ENCODE peak calls at places on chromosomes 3 and 15, in seven cellular contexts. H is IMR-90, L is neuronal stem cell, Q is mesenchymal stem cell, Z is H9, T is H1, Y is trophoblast cell. I is an unnamed sample.

GRCh38 chr3:181752202-181752671 is 40.5 kb downstream of the SOX2 start:
- DNase-seq in H (no peak), T (no peak), L (no peak), Z (no peak), Y (no peak), Q (no peak), I (no peak)

GRCh38 chr15:30649952-30650929 is 24.3 kb downstream of the ARHGAP11B start:
- DNase-seq in Y (no peak), H (peak), T (no peak), L (no peak), Z (no peak), Q (peak), I (peak)

GRCh38 chr15:71680079-71680461 is 130.3 kb upstream of the NR2E3 start:
- DNase-seq in H (no peak), Y (peak), Z (no peak), L (no peak), Q (no peak), T (no peak), I (peak)

GRCh38 chr15:44676676-44677075 is 13.2 kb upstream of the SPG11 start:
- DNase-seq in Z (no peak), L (no peak), T (no peak), Q (no peak), Y (no peak), H (no peak), I (no peak)

GRCh38 chr3:177789500-177789899 is 592.2 kb upstream of the TBL1XR1 start:
- DNase-seq in Z (no peak), Y (no peak), Q (peak), L (no peak), T (no peak), H (no peak), I (no peak)

GRCh38 chr3:1269808-1270207 is 177.0 kb downstream of the CNTN6 start:
- DNase-seq in T (no peak), Z (no peak), L (no peak), Y (no peak), Q (no peak), H (no peak), I (no peak)

GRCh38 chr3:76134166-76134565 is 348.8 kb upstream of the ZNF717 start:
- DNase-seq in H (peak), Z (no peak), T (no peak), L (no peak), Q (peak), Y (no peak), I (no peak)

GRCh38 chr15:58473720-58474119 is 41.9 kb downstream of the LIPC start:
- DNase-seq in H (peak), Q (peak), Y (no peak), T (no peak), L (no peak), Z (no peak), I (no peak)

GRCh38 chr3:120678331-120678845 is 3.7 kb downstream of the HGD start:
- DNase-seq in L (no peak), Y (no peak), Q (peak), H (peak), T (no peak), Z (no peak), I (peak)

GRCh38 chr15:89999676-90000174 is 1.4 kb upstream of the ZNF710 start:
- DNase-seq in Y (no peak), Q (peak), Z (peak), T (no peak), L (peak), H (peak), I (peak)

GRCh38 chr15:31365032-31365654 is 38.5 kb downstream of the KLF13 start:
- DNase-seq in H (no peak), L (no peak), Q (no peak), Z (no peak), Y (no peak), T (no peak), I (no peak)

GRCh38 chr3:191387441-191388077 is 57.2 kb upstream of the UTS2B start:
- DNase-seq in T (no peak), H (no peak), Q (peak), Z (no peak), Y (no peak), L (no peak), I (no peak)

GRCh38 chr3:129112308-129113052 is 9.1 kb downstream of the RAB43 start:
- DNase-seq in Q (peak), L (no peak), Y (no peak), T (no peak), Z (no peak), H (peak), I (peak)

GRCh38 chr3:195110647-195111321 is 160.2 kb downstream of the XXYLT1 start:
- DNase-seq in Z (no peak), Q (no peak), L (no peak), H (no peak), T (no peak), Y (peak), I (no peak)

GRCh38 chr3:32646761-32647160 is 38.2 kb upstream of the CNOT10 start:
- DNase-seq in Y (no peak), L (no peak), H (no peak), T (no peak), Z (no peak), Q (no peak), I (no peak)

GRCh38 chr15:20340931-20341661 is 200.5 kb downstream of the GOLGA6L6 start:
- DNase-seq in H (no peak), Y (peak), T (no peak), Q (no peak), L (no peak), Z (peak), I (no peak)

GRCh38 chr15:94041731-94042130 is 189.6 kb upstream of the MCTP2 start:
- DNase-seq in Q (no peak), T (no peak), H (no peak), Z (no peak), Y (peak), L (no peak), I (peak)

GRCh38 chr3:194364652-194365434 is 4.7 kb downstream of the LRRC15 start:
- DNase-seq in Q (peak), L (no peak), Z (no peak), T (no peak), Y (peak), H (peak), I (peak)

GRCh38 chr15:74314897-74315438 is 52.5 kb downstream of the CYP11A1 start:
- DNase-seq in H (no peak), Q (no peak), Z (no peak), Y (peak), T (no peak), L (no peak), I (no peak)

GRCh38 chr15:31605467-31605931 is 278.9 kb downstream of the KLF13 start:
- DNase-seq in T (peak), L (no peak), Q (peak), Z (peak), H (peak), Y (peak), I (peak)

GRCh38 chr3:97927699-97928098 is 44.5 kb downstream of the RIOX2 start:
- DNase-seq in T (no peak), Y (no peak), L (no peak), Q (peak), Z (no peak), H (peak), I (no peak)

GRCh38 chr3:149448331-149448831 is 26.1 kb upstream of the TM4SF4 start:
- DNase-seq in L (no peak), Y (no peak), T (no peak), Z (no peak), Q (peak), H (peak), I (no peak)

GRCh38 chr3:37962906-37963486 is 27.6 kb upstream of the VILL start:
- DNase-seq in Q (no peak), Z (no peak), H (no peak), L (no peak), T (no peak), Y (no peak), I (no peak)

GRCh38 chr3:49397470-49397869 is 14.3 kb downstream of the RHOA start:
- DNase-seq in T (no peak), H (no peak), Z (no peak), L (no peak), Y (no peak), Q (peak), I (peak)

DNA sequence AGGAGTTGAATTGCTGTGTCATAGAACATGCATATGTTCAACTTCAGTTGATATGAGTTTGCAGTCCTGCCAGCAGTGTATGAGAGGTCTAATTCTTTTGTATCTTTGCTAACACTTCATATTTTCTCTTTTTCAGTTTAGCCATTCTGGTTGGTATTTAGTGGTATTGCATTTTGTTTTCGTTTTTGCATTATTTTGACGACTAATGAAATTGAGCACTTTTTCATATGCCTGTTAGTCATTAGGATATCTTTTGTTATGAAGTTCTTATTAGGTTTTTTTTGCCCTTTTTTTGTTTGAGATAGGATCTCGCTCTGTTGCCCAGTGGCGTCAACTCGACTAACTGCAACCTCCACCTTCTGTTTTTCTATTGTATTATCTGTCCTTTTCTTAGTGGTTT is 9.2 kb downstream of the TRIP4 start:
- DNase-seq in T (no peak), H (no peak), Z (no peak), Q (no peak), L (no peak), Y (no peak), I (no peak)
- H3K4ac ChIP-seq in T (no peak), H (no peak), Z (no peak), Q (no peak), L (no peak), Y (no peak), I (no peak)

DNA sequence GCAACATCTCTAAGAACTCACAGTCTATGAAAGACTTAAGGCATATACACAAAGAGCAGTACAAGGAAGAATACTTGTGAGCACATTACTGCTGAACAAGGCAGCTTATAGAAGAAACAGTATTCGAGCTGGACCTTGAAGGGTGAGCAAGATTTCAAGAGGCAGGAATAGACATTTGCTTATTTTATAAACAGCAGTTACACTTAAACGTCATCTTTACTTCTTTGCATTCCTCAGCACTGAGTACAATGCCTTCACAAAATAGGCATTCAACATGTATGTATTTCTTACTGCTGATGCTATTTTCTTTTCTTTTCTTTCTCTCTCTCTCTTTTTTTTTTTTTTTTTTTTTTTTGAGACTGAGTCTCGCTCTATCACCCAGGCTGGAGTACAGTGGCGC is 205.8 kb downstream of the ZIC4 start:
- DNase-seq in Q (peak), L (no peak), H (peak), T (no peak), Y (no peak), Z (no peak), I (no peak)
- H3K4ac ChIP-seq in Q (no peak), L (no peak), H (no peak), T (no peak), Y (no peak), Z (no peak), I (no peak)

GRCh38 chr3:179436517-179436916 is 14.8 kb downstream of the GNB4 start:
- DNase-seq in T (no peak), Q (no peak), Y (no peak), H (no peak), Z (no peak), L (no peak), I (no peak)

GRCh38 chr3:179432021-179432420 is 19.2 kb downstream of the GNB4 start:
- DNase-seq in Q (peak), Z (no peak), T (no peak), L (no peak), Y (no peak), H (no peak), I (no peak)

GRCh38 chr3:179428876-179429548 is 22.3 kb downstream of the GNB4 start:
- DNase-seq in Y (no peak), L (no peak), Z (no peak), T (no peak), Q (no peak), H (no peak), I (no peak)

GRCh38 chr3:179430277-179430870 is 20.9 kb downstream of the GNB4 start:
- DNase-seq in Y (no peak), H (no peak), Q (no peak), T (no peak), Z (no peak), L (no peak), I (no peak)

DNA sequence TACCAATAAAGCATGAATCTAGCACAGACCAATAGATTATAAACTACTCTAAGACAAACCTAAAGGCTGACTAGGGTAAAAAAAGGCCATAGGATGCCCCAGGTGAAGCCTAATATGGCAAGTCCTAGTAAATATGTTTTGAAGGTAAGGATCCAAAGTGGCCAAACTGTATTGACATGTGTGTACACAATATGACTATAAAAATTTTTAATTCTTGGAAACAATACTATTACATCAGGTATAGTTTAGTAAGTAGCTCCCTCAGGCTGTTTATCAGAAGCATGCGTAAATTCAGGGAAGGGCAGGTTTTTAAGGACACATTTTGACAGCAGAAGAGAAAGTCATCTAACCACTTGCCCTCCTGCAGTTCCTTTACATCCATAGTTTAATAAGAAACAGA is 18.8 kb downstream of the GNB4 start:
- DNase-seq in L (no peak), Y (no peak), Z (no peak), H (no peak), Q (no peak), T (no peak), I (no peak)
- H3K4ac ChIP-seq in L (no peak), Y (no peak), Z (no peak), H (no peak), Q (no peak), T (no peak), I (no peak)

GRCh38 chr3:197592361-197593045 is 36.7 kb upstream of the BDH1 start:
- DNase-seq in Q (no peak), Z (no peak), T (no peak), Y (no peak), H (no peak), L (no peak), I (no peak)
- H3K4ac ChIP-seq in Q (no peak), Z (no peak), T (no peak), Y (no peak), H (no peak), L (no peak), I (no peak)

GRCh38 chr15:53246996-53247395 is 456.9 kb upstream of the ONECUT1 start:
- DNase-seq in Q (no peak), Y (no peak), L (no peak), T (no peak), H (no peak), Z (no peak), I (no peak)
- H3K4ac ChIP-seq in Q (no peak), Y (no peak), L (no peak), T (no peak), H (no peak), Z (no peak), I (no peak)

GRCh38 chr3:133561682-133562081 is 11.8 kb upstream of the CDV3 start:
- DNase-seq in L (no peak), T (no peak), Q (no peak), Y (no peak), H (no peak), Z (no peak), I (no peak)

GRCh38 chr3:133563186-133563591 is 10.3 kb upstream of the CDV3 start:
- DNase-seq in Z (no peak), H (peak), L (no peak), T (no peak), Q (peak), Y (peak), I (no peak)

GRCh38 chr3:133562376-133562775 is 11.1 kb upstream of the CDV3 start:
- DNase-seq in Z (no peak), H (no peak), T (no peak), Y (peak), Q (no peak), L (no peak), I (no peak)
- H3K4ac ChIP-seq in Z (no peak), H (peak), T (no peak), Y (no peak), Q (no peak), L (no peak), I (no peak)

GRCh38 chr15:68833734-68834334 is 13.1 kb upstream of the ANP32A start:
- DNase-seq in Y (no peak), Z (no peak), L (no peak), T (no peak), H (no peak), Q (no peak), I (no peak)

GRCh38 chr15:68829068-68829467 is 8.4 kb upstream of the ANP32A start:
- DNase-seq in T (no peak), Z (no peak), H (no peak), L (no peak), Q (peak), Y (no peak), I (peak)

GRCh38 chr15:68830141-68830540 is 9.4 kb upstream of the ANP32A start:
- DNase-seq in H (no peak), Z (no peak), T (no peak), Q (no peak), Y (no peak), L (no peak), I (no peak)

GRCh38 chr15:68834356-68834755 is 13.7 kb upstream of the ANP32A start:
- DNase-seq in Z (no peak), L (no peak), Y (no peak), T (no peak), Q (no peak), H (no peak), I (no peak)
- H3K4ac ChIP-seq in Z (no peak), L (no peak), Y (no peak), T (no peak), Q (no peak), H (no peak), I (no peak)